ENCODE peak calls at places on chromosomes 16 and 17, in five cellular contexts. One of them, this sample, is unnamed.

GRCh38 chr16:11949527-11949926 is 7.7 kb upstream of the NPIPB2 start:
- DNase-seq in GM12878: no peak
- DNase-seq in K562: peak
- DNase-seq in HepG2: peak
- DNase-seq in HCT116: peak
- DNase-seq in this sample: peak

GRCh38 chr17:82974136-82974952 is 105.1 kb upstream of the METRNL start:
- DNase-seq in GM12878: no peak
- DNase-seq in HCT116: no peak
- DNase-seq in K562: no peak
- DNase-seq in HepG2: no peak
- DNase-seq in this sample: no peak

GRCh38 chr16:12920739-12921138 is 19.3 kb downstream of the SHISA9 start:
- DNase-seq in HepG2: no peak
- DNase-seq in HCT116: no peak
- DNase-seq in K562: no peak
- DNase-seq in GM12878: no peak
- DNase-seq in this sample: no peak

GRCh38 chr17:63445571-63446217 is 412 bp downstream of the CYB561 start:
- DNase-seq in K562: peak
- DNase-seq in HepG2: no peak
- DNase-seq in HCT116: peak
- DNase-seq in GM12878: no peak
- DNase-seq in this sample: peak

GRCh38 chr16:4962716-4963115 is 4.6 kb downstream of the SEC14L5 start:
- DNase-seq in GM12878: no peak
- DNase-seq in HCT116: no peak
- DNase-seq in HepG2: no peak
- DNase-seq in K562: no peak
- DNase-seq in this sample: no peak

GRCh38 chr17:28948342-28948741 is 3.0 kb downstream of the PHF12 start:
- DNase-seq in HCT116: no peak
- DNase-seq in HepG2: no peak
- DNase-seq in K562: no peak
- DNase-seq in GM12878: no peak
- DNase-seq in this sample: no peak

GRCh38 chr17:20281860-20282259 is 185.5 kb downstream of the LGALS9B start:
- DNase-seq in GM12878: no peak
- DNase-seq in HCT116: no peak
- DNase-seq in K562: no peak
- DNase-seq in HepG2: no peak
- DNase-seq in this sample: no peak

GRCh38 chr17:71921726-71922320 is 199.0 kb upstream of the SOX9 start:
- DNase-seq in HCT116: no peak
- DNase-seq in GM12878: peak
- DNase-seq in K562: no peak
- DNase-seq in HepG2: no peak
- DNase-seq in this sample: no peak

GRCh38 chr17:43540821-43541674 is 5.1 kb downstream of the ETV4 start:
- DNase-seq in HCT116: no peak
- DNase-seq in HepG2: no peak
- DNase-seq in GM12878: no peak
- DNase-seq in K562: no peak
- DNase-seq in this sample: peak

GRCh38 chr16:65965632-65966031 is 400.9 kb upstream of the CDH5 start:
- DNase-seq in HepG2: no peak
- DNase-seq in GM12878: no peak
- DNase-seq in K562: no peak
- DNase-seq in HCT116: no peak
- DNase-seq in this sample: no peak

GRCh38 chr16:29674188-29674587 is 4.8 kb upstream of the QPRT start:
- DNase-seq in K562: peak
- DNase-seq in HepG2: no peak
- DNase-seq in GM12878: no peak
- DNase-seq in HCT116: no peak
- DNase-seq in this sample: no peak

GRCh38 chr16:28187595-28188004 is 24.2 kb downstream of the XPO6 start:
- DNase-seq in HepG2: no peak
- DNase-seq in GM12878: peak
- DNase-seq in K562: no peak
- DNase-seq in HCT116: no peak
- DNase-seq in this sample: no peak

GRCh38 chr16:2237552-2238395 is 1.5 kb downstream of the DNASE1L2 start:
- DNase-seq in K562: no peak
- DNase-seq in GM12878: no peak
- DNase-seq in HCT116: no peak
- DNase-seq in HepG2: no peak
- DNase-seq in this sample: no peak

GRCh38 chr17:35187481-35187880 is 6.7 kb downstream of the SLC35G3 start:
- DNase-seq in HepG2: no peak
- DNase-seq in GM12878: no peak
- DNase-seq in HCT116: no peak
- DNase-seq in K562: no peak
- DNase-seq in this sample: no peak

GRCh38 chr17:76121932-76122383 is 18.4 kb upstream of the EXOC7 start:
- DNase-seq in HCT116: no peak
- DNase-seq in HepG2: no peak
- DNase-seq in GM12878: no peak
- DNase-seq in K562: peak
- DNase-seq in this sample: peak

GRCh38 chr16:66344533-66345145 is 21.9 kb upstream of the CDH5 start:
- DNase-seq in HCT116: no peak
- DNase-seq in HepG2: peak
- DNase-seq in K562: peak
- DNase-seq in GM12878: no peak
- DNase-seq in this sample: no peak

GRCh38 chr17:27295945-27296344 is 2.0 kb downstream of the WSB1 start:
- DNase-seq in HCT116: no peak
- DNase-seq in K562: no peak
- DNase-seq in GM12878: no peak
- DNase-seq in HepG2: no peak
- DNase-seq in this sample: no peak

GRCh38 chr16:4169415-4169814 is 53.2 kb upstream of the ADCY9 start:
- DNase-seq in HCT116: no peak
- DNase-seq in GM12878: no peak
- DNase-seq in HepG2: no peak
- DNase-seq in K562: no peak
- DNase-seq in this sample: no peak

GRCh38 chr17:78325076-78325712 is 34.7 kb downstream of the SOCS3 start:
- DNase-seq in GM12878: no peak
- DNase-seq in K562: no peak
- DNase-seq in HCT116: no peak
- DNase-seq in HepG2: no peak
- DNase-seq in this sample: no peak

GRCh38 chr17:73952498-73953205 is 250.8 kb upstream of the RPL38 start:
- DNase-seq in HCT116: no peak
- DNase-seq in HepG2: no peak
- DNase-seq in K562: peak
- DNase-seq in GM12878: no peak
- DNase-seq in this sample: no peak

GRCh38 chr17:70084476-70084875 is 9.5 kb downstream of the KCNJ16 start:
- DNase-seq in HCT116: no peak
- DNase-seq in HepG2: no peak
- DNase-seq in GM12878: no peak
- DNase-seq in K562: no peak
- DNase-seq in this sample: no peak

GRCh38 chr16:3536851-3537250 is 36.0 kb downstream of the CLUAP1 start:
- DNase-seq in GM12878: no peak
- DNase-seq in K562: no peak
- DNase-seq in HCT116: no peak
- DNase-seq in HepG2: no peak
- DNase-seq in this sample: no peak

GRCh38 chr16:83100679-83101078 is 473.9 kb downstream of the CDH13 start:
- DNase-seq in GM12878: no peak
- DNase-seq in K562: no peak
- DNase-seq in HCT116: no peak
- DNase-seq in HepG2: no peak
- DNase-seq in this sample: no peak

GRCh38 chr16:14452066-14452465 is 178.0 kb downstream of the PARN start:
- DNase-seq in GM12878: no peak
- DNase-seq in HepG2: no peak
- DNase-seq in K562: no peak
- DNase-seq in HCT116: no peak
- DNase-seq in this sample: no peak

GRCh38 chr17:19461139-19461538 is 50.1 kb downstream of the RNF112 start:
- DNase-seq in GM12878: peak
- DNase-seq in HCT116: no peak
- DNase-seq in HepG2: no peak
- DNase-seq in K562: no peak
- DNase-seq in this sample: no peak

GRCh38 chr17:8300629-8301242 is 5.5 kb upstream of the SLC25A35 start:
- DNase-seq in HCT116: peak
- DNase-seq in HepG2: peak
- DNase-seq in K562: peak
- DNase-seq in GM12878: peak
- DNase-seq in this sample: peak

GRCh38 chr17:65618516-65618915 is 57.1 kb upstream of the AXIN2 start:
- DNase-seq in HCT116: no peak
- DNase-seq in GM12878: no peak
- DNase-seq in HepG2: no peak
- DNase-seq in K562: no peak
- DNase-seq in this sample: no peak

GRCh38 chr17:21301593-21302550 is 17.4 kb downstream of the MAP2K3 start:
- DNase-seq in HCT116: no peak
- DNase-seq in K562: no peak
- DNase-seq in GM12878: no peak
- DNase-seq in HepG2: no peak
- DNase-seq in this sample: no peak

GRCh38 chr16:11665071-11665491 is 3.2 kb upstream of the SNN start:
- DNase-seq in K562: no peak
- DNase-seq in HCT116: no peak
- DNase-seq in GM12878: no peak
- DNase-seq in HepG2: no peak
- DNase-seq in this sample: no peak

GRCh38 chr16:84806256-84806889 is 13.4 kb upstream of the CRISPLD2 start:
- DNase-seq in GM12878: peak
- DNase-seq in HepG2: no peak
- DNase-seq in K562: peak
- DNase-seq in HCT116: no peak
- DNase-seq in this sample: no peak

GRCh38 chr16:86569843-86570447 is 3.3 kb downstream of the FOXC2 start:
- DNase-seq in K562: no peak
- DNase-seq in HepG2: no peak
- DNase-seq in HCT116: no peak
- DNase-seq in GM12878: no peak
- DNase-seq in this sample: no peak

GRCh38 chr16:86567701-86568571 is 1.3 kb downstream of the FOXC2 start:
- DNase-seq in HepG2: no peak
- DNase-seq in HCT116: no peak
- DNase-seq in K562: no peak
- DNase-seq in GM12878: no peak
- DNase-seq in this sample: peak

GRCh38 chr16:86566966-86567700 is 504 bp downstream of the FOXC2 start:
- DNase-seq in GM12878: no peak
- DNase-seq in HCT116: no peak
- DNase-seq in K562: no peak
- DNase-seq in HepG2: no peak
- DNase-seq in this sample: no peak

GRCh38 chr16:86570542-86571196 is 4.0 kb downstream of the FOXC2 start:
- DNase-seq in HepG2: no peak
- DNase-seq in HCT116: no peak
- DNase-seq in GM12878: no peak
- DNase-seq in K562: no peak
- DNase-seq in this sample: no peak

GRCh38 chr16:86568677-86569623 is 2.3 kb downstream of the FOXC2 start:
- DNase-seq in HCT116: no peak
- DNase-seq in K562: no peak
- DNase-seq in HepG2: no peak
- DNase-seq in GM12878: no peak
- DNase-seq in this sample: no peak
- TF ChIP-seq ATF3 in HCT116: no peak
- TF ChIP-seq ATF3 in K562: no peak
- TF ChIP-seq ATF3 in HepG2: no peak
- TF ChIP-seq ATF3 in GM12878: no peak
- TF ChIP-seq ATF3 in this sample: no peak

DNA sequence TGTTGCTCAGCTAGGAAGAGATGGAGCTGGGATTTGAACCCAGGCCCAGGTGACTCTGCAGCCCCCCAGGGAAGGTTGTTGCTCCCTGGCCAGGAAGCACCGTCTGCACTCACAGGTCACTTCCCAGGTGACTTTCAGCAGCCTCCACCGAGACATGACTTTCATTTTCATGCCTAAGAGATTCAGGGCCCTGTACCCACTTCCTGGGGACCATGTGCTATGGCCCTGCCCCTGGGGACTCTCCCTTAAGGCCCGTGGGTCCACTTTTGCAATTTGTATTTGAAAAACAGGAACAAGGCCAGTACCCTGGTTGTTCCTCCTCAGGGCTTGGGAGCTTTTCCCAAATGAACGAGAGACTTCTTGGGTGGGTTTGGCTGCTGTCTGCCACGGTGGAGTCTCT is 191.0 kb downstream of the IRF8 start:
- DNase-seq in GM12878: peak
- DNase-seq in HepG2: no peak
- DNase-seq in K562: no peak
- DNase-seq in HCT116: no peak
- DNase-seq in this sample: no peak
- TF ChIP-seq ZNF274 in GM12878: no peak
- TF ChIP-seq ZNF274 in HepG2: no peak
- TF ChIP-seq ZNF274 in K562: no peak
- TF ChIP-seq ZNF274 in HCT116: no peak
- TF ChIP-seq ZNF274 in this sample: no peak

DNA sequence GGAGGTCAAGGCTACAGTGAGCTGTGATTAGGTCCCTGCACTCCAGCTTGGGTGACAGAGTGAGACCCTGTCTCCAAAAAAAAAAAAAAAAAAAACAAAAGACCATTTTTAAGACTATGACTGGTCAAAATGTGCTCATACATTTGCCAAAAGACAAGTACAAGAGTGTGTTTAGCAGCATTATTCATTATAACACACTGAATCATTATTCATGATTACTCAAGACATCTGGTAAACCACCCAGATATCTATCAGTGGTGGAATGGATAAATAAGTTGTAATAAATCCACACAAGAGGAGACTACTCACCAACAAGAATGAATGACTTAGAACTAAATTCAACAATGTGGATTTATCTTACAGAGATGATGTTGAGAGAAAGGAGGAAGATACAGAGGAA is 716.3 kb downstream of the MAF start:
- DNase-seq in HCT116: no peak
- DNase-seq in GM12878: no peak
- DNase-seq in HepG2: no peak
- DNase-seq in K562: no peak
- DNase-seq in this sample: no peak
- TF ChIP-seq ATF3 in HCT116: no peak
- TF ChIP-seq ATF3 in GM12878: no peak
- TF ChIP-seq ATF3 in HepG2: no peak
- TF ChIP-seq ATF3 in K562: no peak
- TF ChIP-seq ATF3 in this sample: no peak

DNA sequence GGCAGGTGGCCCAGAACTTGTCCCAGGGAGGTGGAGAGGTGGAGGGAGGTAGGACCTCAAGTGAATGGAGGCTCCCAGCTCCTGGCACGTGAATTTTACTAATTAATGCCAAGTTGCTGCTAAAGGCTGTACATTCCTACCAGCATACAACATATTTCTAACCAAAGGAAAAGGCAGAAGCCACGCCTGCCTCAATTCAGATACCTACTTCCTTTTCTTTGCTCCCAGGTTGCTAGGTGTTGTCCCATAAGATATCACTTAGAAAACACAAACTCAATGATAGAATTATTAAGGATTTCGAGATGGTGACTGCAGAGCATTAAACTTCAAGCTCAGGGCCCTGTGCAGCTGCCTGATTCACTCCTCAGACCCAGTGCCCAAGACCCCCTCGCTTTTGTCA is 20.5 kb upstream of the SMPD3 start:
- DNase-seq in HepG2: no peak
- DNase-seq in K562: no peak
- DNase-seq in HCT116: no peak
- DNase-seq in GM12878: no peak
- DNase-seq in this sample: no peak
- TF ChIP-seq ZNF274 in HepG2: no peak
- TF ChIP-seq ZNF274 in K562: no peak
- TF ChIP-seq ZNF274 in HCT116: no peak
- TF ChIP-seq ZNF274 in GM12878: no peak
- TF ChIP-seq ZNF274 in this sample: no peak